ENCODE peak calls at places on chromosomes 16 and 17, in six cellular contexts. L, S, K, C, F and R are unnamed samples.

GRCh38 chr16:85074225-85074914 is 37.9 kb downstream of the CIBAR2 start:
- DNase-seq in L (no peak), S (no peak), K (no peak), C (no peak), F (no peak), R (no peak)

GRCh38 chr16:85659805-85660511 is 28.8 kb downstream of the GINS2 start:
- DNase-seq in L (peak; percentile 52), S (no peak), K (peak; percentile 56), C (peak; percentile 64), F (peak; percentile 68), R (peak; percentile 54)

GRCh38 chr16:85868495-85868894 is 30.5 kb upstream of the IRF8 start:
- DNase-seq in L (no peak), S (no peak), K (peak; percentile 27), C (no peak), F (no peak), R (no peak)

GRCh38 chr17:79425686-79426085 is 185.2 kb downstream of the RBFOX3 start:
- DNase-seq in L (no peak), S (no peak), K (no peak), C (no peak), F (no peak), R (no peak)

GRCh38 chr16:56477096-56477878 is 25.9 kb downstream of the OGFOD1 start:
- DNase-seq in L (no peak), S (no peak), K (no peak), C (peak; percentile 81), F (no peak), R (no peak)

GRCh38 chr16:69077251-69077650 is 28.2 kb upstream of the HAS3 start:
- DNase-seq in L (no peak), S (no peak), K (no peak), C (peak; percentile 98), F (no peak), R (no peak)

GRCh38 chr16:66226762-66227161 is 139.7 kb upstream of the CDH5 start:
- DNase-seq in L (no peak), S (no peak), K (no peak), C (no peak), F (no peak), R (no peak)

GRCh38 chr16:84053237-84053636 is 10.6 kb upstream of the SLC38A8 start:
- DNase-seq in L (no peak), S (no peak), K (no peak), C (no peak), F (no peak), R (no peak)

GRCh38 chr16:75011634-75012307 is 12.9 kb downstream of the ZNRF1 start:
- DNase-seq in L (no peak), S (peak; percentile 62), K (peak; percentile 69), C (peak; percentile 23), F (peak; percentile 5), R (no peak)

GRCh38 chr16:10565167-10565566 is 15.2 kb downstream of the EMP2 start:
- DNase-seq in L (no peak), S (no peak), K (no peak), C (no peak), F (no peak), R (no peak)

GRCh38 chr17:740240-741055 is 8.1 kb downstream of the TLCD3A start:
- DNase-seq in L (no peak), S (peak; percentile 72), K (peak; percentile 88), C (no peak), F (peak; percentile 8), R (no peak)

GRCh38 chr16:24737391-24737871 is 8.0 kb downstream of the TNRC6A start:
- DNase-seq in L (no peak), S (no peak), K (no peak), C (peak; percentile 34), F (no peak), R (no peak)

GRCh38 chr17:2054262-2054739 is 602 bp upstream of the HIC1 start:
- DNase-seq in L (no peak), S (no peak), K (no peak), C (peak; percentile 44), F (peak; percentile 45), R (no peak)

GRCh38 chr17:76265624-76266243 is 586 bp downstream of the UBALD2 start:
- DNase-seq in L (peak; percentile 48), S (no peak), K (no peak), C (peak; percentile 57), F (peak; percentile 63), R (peak; percentile 49)

GRCh38 chr17:18250259-18250658 is 8.3 kb downstream of the FLII start:
- DNase-seq in L (no peak), S (no peak), K (no peak), C (no peak), F (no peak), R (no peak)

GRCh38 chr17:10745231-10745630 is 15.4 kb upstream of the TMEM220 start:
- DNase-seq in L (no peak), S (no peak), K (no peak), C (no peak), F (no peak), R (no peak)

GRCh38 chr16:66746682-66747081 is 4.7 kb downstream of the DYNC1LI2 start:
- DNase-seq in L (no peak), S (no peak), K (peak; percentile 14), C (no peak), F (no peak), R (no peak)

GRCh38 chr17:60165976-60166375 is 16.2 kb downstream of the CA4 start:
- DNase-seq in L (no peak), S (no peak), K (no peak), C (no peak), F (no peak), R (no peak)

GRCh38 chr17:57722704-57723043 is 22.4 kb downstream of the CCDC182 start:
- DNase-seq in L (no peak), S (no peak), K (no peak), C (no peak), F (no peak), R (no peak)

GRCh38 chr17:57284984-57285646 is 28.8 kb downstream of the MSI2 start:
- DNase-seq in L (peak; percentile 6), S (no peak), K (peak; percentile 49), C (no peak), F (peak; percentile 33), R (peak; percentile 15)

GRCh38 chr16:56336071-56336688 is 89.2 kb downstream of the AMFR start:
- DNase-seq in L (no peak), S (no peak), K (no peak), C (no peak), F (no peak), R (no peak)

GRCh38 chr17:65359016-65359415 is 202.4 kb downstream of the AXIN2 start:
- DNase-seq in L (no peak), S (no peak), K (no peak), C (peak; percentile 80), F (no peak), R (no peak)

GRCh38 chr16:69747115-69747514 is 7.6 kb downstream of the NOB1 start:
- DNase-seq in L (no peak), S (no peak), K (no peak), C (no peak), F (no peak), R (no peak)

GRCh38 chr17:65402513-65403086 is 158.8 kb downstream of the AXIN2 start:
- DNase-seq in L (no peak), S (no peak), K (no peak), C (no peak), F (no peak), R (no peak)

GRCh38 chr16:51151435-51151950 is 423 bp upstream of the SALL1 start:
- DNase-seq in L (no peak), S (no peak), K (no peak), C (peak; percentile 86), F (no peak), R (no peak)

GRCh38 chr17:50839591-50840310 is 4.4 kb downstream of the WFIKKN2 start:
- DNase-seq in L (no peak), S (no peak), K (no peak), C (no peak), F (no peak), R (no peak)

GRCh38 chr16:79632289-79632688 is 31.8 kb upstream of the MAF start:
- DNase-seq in L (no peak), S (no peak), K (no peak), C (no peak), F (no peak), R (no peak)

GRCh38 chr16:1918312-1918889 is at the start of gene HS3ST6:
- DNase-seq in L (no peak), S (no peak), K (no peak), C (no peak), F (no peak), R (no peak)

GRCh38 chr16:71882505-71883192 is 1.3 kb downstream of the ZNF821 start:
- DNase-seq in L (peak; percentile 65), S (peak; percentile 89), K (peak; percentile 70), C (peak; percentile 88), F (peak; percentile 82), R (peak; percentile 60)

GRCh38 chr17:42920106-42920900 is 19.7 kb downstream of the G6PC1 start:
- DNase-seq in L (no peak), S (no peak), K (no peak), C (no peak), F (no peak), R (no peak)

GRCh38 chr16:29804455-29805231 is 1.7 kb upstream of the MAZ start:
- DNase-seq in L (no peak), S (no peak), K (no peak), C (peak; percentile 66), F (peak; percentile 9), R (no peak)

GRCh38 chr17:28346746-28347246 is 10.5 kb downstream of the POLDIP2 start:
- DNase-seq in L (no peak), S (no peak), K (no peak), C (no peak), F (no peak), R (no peak)

GRCh38 chr16:50196736-50197135 is 43.6 kb downstream of the TENT4B start:
- DNase-seq in L (no peak), S (peak; percentile 24), K (no peak), C (peak; percentile 50), F (peak; percentile 20), R (no peak)

GRCh38 chr16:49515016-49515415 is 141.4 kb downstream of the C16orf78 start:
- DNase-seq in L (no peak), S (no peak), K (no peak), C (no peak), F (no peak), R (no peak)